ENCODE peak calls at places on chromosomes 5 and 9, in six cellular contexts. One of them, this sample, is unnamed.

GRCh38 chr5:167642779-167643517 is 648.5 kb upstream of the WWC1 start:
- DNase-seq in HCT116: no peak
- DNase-seq in neural progenitor cell: no peak
- DNase-seq in prostate gland: no peak
- DNase-seq in psoas muscle: no peak
- DNase-seq in heart left ventricle: no peak
- DNase-seq in this sample: no peak

GRCh38 chr5:149776376-149777305 is 46.5 kb downstream of the PPARGC1B start:
- DNase-seq in heart left ventricle: peak; percentile 34
- DNase-seq in HCT116: no peak
- DNase-seq in prostate gland: peak; percentile 40
- DNase-seq in psoas muscle: no peak
- DNase-seq in neural progenitor cell: no peak
- DNase-seq in this sample: no peak

GRCh38 chr9:70901013-70901412 is 220.4 kb downstream of the TRPM3 start:
- DNase-seq in neural progenitor cell: no peak
- DNase-seq in psoas muscle: no peak
- DNase-seq in HCT116: no peak
- DNase-seq in prostate gland: no peak
- DNase-seq in heart left ventricle: no peak
- DNase-seq in this sample: no peak

GRCh38 chr5:79878721-79879336 is 112.2 kb downstream of the MTX3 start:
- DNase-seq in prostate gland: no peak
- DNase-seq in HCT116: peak; percentile 31
- DNase-seq in psoas muscle: no peak
- DNase-seq in neural progenitor cell: peak; percentile 48
- DNase-seq in heart left ventricle: no peak
- DNase-seq in this sample: no peak

GRCh38 chr9:127224178-127224882 is 40.2 kb upstream of the GARNL3 start:
- DNase-seq in neural progenitor cell: peak; percentile 97
- DNase-seq in psoas muscle: peak; percentile 96
- DNase-seq in prostate gland: peak; percentile 93
- DNase-seq in heart left ventricle: peak; percentile 95
- DNase-seq in HCT116: peak; percentile 85
- DNase-seq in this sample: peak; percentile 96

GRCh38 chr9:137679695-137680305 is 61.0 kb downstream of the EHMT1 start:
- DNase-seq in prostate gland: no peak
- DNase-seq in heart left ventricle: no peak
- DNase-seq in HCT116: no peak
- DNase-seq in psoas muscle: no peak
- DNase-seq in neural progenitor cell: no peak
- DNase-seq in this sample: no peak

GRCh38 chr5:170151105-170151831 is 45.6 kb downstream of the FOXI1 start:
- DNase-seq in psoas muscle: no peak
- DNase-seq in HCT116: peak; percentile 57
- DNase-seq in prostate gland: peak; percentile 78
- DNase-seq in heart left ventricle: peak; percentile 73
- DNase-seq in neural progenitor cell: no peak
- DNase-seq in this sample: no peak

GRCh38 chr9:122498883-122499288 is 11.7 kb upstream of the OR1J2 start:
- DNase-seq in psoas muscle: no peak
- DNase-seq in HCT116: peak; percentile 29
- DNase-seq in neural progenitor cell: peak; percentile 24
- DNase-seq in prostate gland: peak; percentile 57
- DNase-seq in heart left ventricle: no peak
- DNase-seq in this sample: no peak

GRCh38 chr9:38423939-38424843 is at the start of gene IGFBPL1:
- DNase-seq in psoas muscle: no peak
- DNase-seq in heart left ventricle: no peak
- DNase-seq in neural progenitor cell: peak; percentile 88
- DNase-seq in prostate gland: no peak
- DNase-seq in HCT116: no peak
- DNase-seq in this sample: no peak

GRCh38 chr5:6544561-6544935 is 88.3 kb downstream of the NSUN2 start:
- DNase-seq in neural progenitor cell: no peak
- DNase-seq in prostate gland: no peak
- DNase-seq in HCT116: no peak
- DNase-seq in heart left ventricle: no peak
- DNase-seq in psoas muscle: no peak
- DNase-seq in this sample: no peak

GRCh38 chr5:125274938-125275759 is 528.7 kb upstream of the ZNF608 start:
- DNase-seq in HCT116: no peak
- DNase-seq in neural progenitor cell: no peak
- DNase-seq in prostate gland: no peak
- DNase-seq in heart left ventricle: no peak
- DNase-seq in psoas muscle: no peak
- DNase-seq in this sample: no peak

GRCh38 chr9:122158202-122158601 is 1.4 kb downstream of the NDUFA8 start:
- DNase-seq in psoas muscle: no peak
- DNase-seq in neural progenitor cell: peak; percentile 55
- DNase-seq in HCT116: peak; percentile 70
- DNase-seq in prostate gland: no peak
- DNase-seq in heart left ventricle: peak; percentile 36
- DNase-seq in this sample: no peak

GRCh38 chr9:127938298-127938690 is 640 bp upstream of the DPM2 start:
- DNase-seq in prostate gland: no peak
- DNase-seq in HCT116: no peak
- DNase-seq in heart left ventricle: peak; percentile 37
- DNase-seq in neural progenitor cell: no peak
- DNase-seq in psoas muscle: no peak
- DNase-seq in this sample: peak; percentile 30

GRCh38 chr5:128081111-128081865 is 2.3 kb upstream of the SLC12A2 start:
- DNase-seq in HCT116: peak; percentile 24
- DNase-seq in neural progenitor cell: peak; percentile 6
- DNase-seq in prostate gland: no peak
- DNase-seq in psoas muscle: no peak
- DNase-seq in heart left ventricle: no peak
- DNase-seq in this sample: no peak

GRCh38 chr5:173477320-173478055 is 139.0 kb downstream of the BOD1 start:
- DNase-seq in psoas muscle: no peak
- DNase-seq in neural progenitor cell: no peak
- DNase-seq in HCT116: no peak
- DNase-seq in heart left ventricle: no peak
- DNase-seq in prostate gland: no peak
- DNase-seq in this sample: no peak

GRCh38 chr5:9927106-9927505 is 297.0 kb upstream of the TAS2R1 start:
- DNase-seq in neural progenitor cell: peak; percentile 45
- DNase-seq in prostate gland: no peak
- DNase-seq in heart left ventricle: no peak
- DNase-seq in HCT116: no peak
- DNase-seq in psoas muscle: no peak
- DNase-seq in this sample: no peak

GRCh38 chr5:36606437-36607113 is at the start of gene SLC1A3:
- DNase-seq in prostate gland: peak; percentile 74
- DNase-seq in HCT116: peak; percentile 74
- DNase-seq in neural progenitor cell: peak; percentile 85
- DNase-seq in heart left ventricle: peak; percentile 54
- DNase-seq in psoas muscle: peak; percentile 69
- DNase-seq in this sample: peak; percentile 54

GRCh38 chr5:154728884-154729283 is 26.3 kb upstream of the LARP1 start:
- DNase-seq in heart left ventricle: no peak
- DNase-seq in neural progenitor cell: no peak
- DNase-seq in prostate gland: no peak
- DNase-seq in psoas muscle: no peak
- DNase-seq in HCT116: no peak
- DNase-seq in this sample: no peak

GRCh38 chr5:116944171-116944570 is 369.5 kb upstream of the SEMA6A start:
- DNase-seq in prostate gland: peak; percentile 37
- DNase-seq in heart left ventricle: no peak
- DNase-seq in psoas muscle: no peak
- DNase-seq in HCT116: no peak
- DNase-seq in neural progenitor cell: peak; percentile 9
- DNase-seq in this sample: no peak

GRCh38 chr5:81425569-81425968 is 31.6 kb upstream of the ACOT12 start:
- DNase-seq in neural progenitor cell: peak; percentile 55
- DNase-seq in psoas muscle: no peak
- DNase-seq in HCT116: peak; percentile 28
- DNase-seq in prostate gland: no peak
- DNase-seq in heart left ventricle: no peak
- DNase-seq in this sample: no peak

GRCh38 chr9:24413651-24414050 is 132.0 kb downstream of the IZUMO3 start:
- DNase-seq in prostate gland: no peak
- DNase-seq in HCT116: no peak
- DNase-seq in heart left ventricle: no peak
- DNase-seq in neural progenitor cell: no peak
- DNase-seq in psoas muscle: no peak
- DNase-seq in this sample: no peak

GRCh38 chr5:123819401-123819800 is 307.4 kb downstream of the CSNK1G3 start:
- DNase-seq in heart left ventricle: no peak
- DNase-seq in neural progenitor cell: no peak
- DNase-seq in HCT116: no peak
- DNase-seq in prostate gland: no peak
- DNase-seq in psoas muscle: no peak
- DNase-seq in this sample: no peak

GRCh38 chr9:7097785-7098420 is 340.1 kb downstream of the KDM4C start:
- DNase-seq in neural progenitor cell: no peak
- DNase-seq in psoas muscle: no peak
- DNase-seq in prostate gland: no peak
- DNase-seq in heart left ventricle: no peak
- DNase-seq in HCT116: no peak
- DNase-seq in this sample: no peak

GRCh38 chr9:111974092-111974681 is 77.6 kb downstream of the UGCG start:
- DNase-seq in psoas muscle: no peak
- DNase-seq in HCT116: no peak
- DNase-seq in heart left ventricle: no peak
- DNase-seq in prostate gland: no peak
- DNase-seq in neural progenitor cell: no peak
- DNase-seq in this sample: peak; percentile 44

GRCh38 chr9:92964607-92964975 is 17.3 kb downstream of the FGD3 start:
- DNase-seq in neural progenitor cell: no peak
- DNase-seq in heart left ventricle: no peak
- DNase-seq in HCT116: no peak
- DNase-seq in prostate gland: no peak
- DNase-seq in psoas muscle: no peak
- DNase-seq in this sample: peak; percentile 62

GRCh38 chr5:33170414-33170813 is 270.4 kb upstream of the TARS1 start:
- DNase-seq in neural progenitor cell: peak; percentile 9
- DNase-seq in prostate gland: no peak
- DNase-seq in heart left ventricle: no peak
- DNase-seq in HCT116: no peak
- DNase-seq in psoas muscle: no peak
- DNase-seq in this sample: no peak

GRCh38 chr9:124541824-124542223 is 34.6 kb upstream of the NR5A1 start:
- DNase-seq in HCT116: no peak
- DNase-seq in prostate gland: no peak
- DNase-seq in neural progenitor cell: no peak
- DNase-seq in heart left ventricle: no peak
- DNase-seq in psoas muscle: no peak
- DNase-seq in this sample: no peak

GRCh38 chr5:43033845-43034590 is 6.1 kb downstream of the ANXA2R start:
- DNase-seq in neural progenitor cell: peak; percentile 24
- DNase-seq in heart left ventricle: no peak
- DNase-seq in prostate gland: no peak
- DNase-seq in psoas muscle: no peak
- DNase-seq in HCT116: no peak
- DNase-seq in this sample: no peak
- H3K4me3 ChIP-seq in neural progenitor cell: no peak overlapping the region
- H3K4me3 ChIP-seq in heart left ventricle: peak overlapping the region; percentile 13
- H3K4me3 ChIP-seq in prostate gland: no peak overlapping the region
- H3K4me3 ChIP-seq in psoas muscle: peak overlapping the region; percentile 40
- H3K4me3 ChIP-seq in HCT116: no peak overlapping the region
- H3K4me3 ChIP-seq in this sample: no peak overlapping the region

GRCh38 chr5:145903862-145904261 is 31.0 kb upstream of the GRXCR2 start:
- DNase-seq in prostate gland: no peak
- DNase-seq in psoas muscle: no peak
- DNase-seq in heart left ventricle: no peak
- DNase-seq in HCT116: no peak
- DNase-seq in neural progenitor cell: no peak
- DNase-seq in this sample: no peak

GRCh38 chr5:145902421-145902820 is 29.6 kb upstream of the GRXCR2 start:
- DNase-seq in neural progenitor cell: no peak
- DNase-seq in psoas muscle: no peak
- DNase-seq in prostate gland: peak; percentile 21
- DNase-seq in heart left ventricle: no peak
- DNase-seq in HCT116: no peak
- DNase-seq in this sample: no peak

GRCh38 chr5:145904743-145905142 is 31.6 kb upstream of the SH3RF2 start:
- DNase-seq in heart left ventricle: no peak
- DNase-seq in prostate gland: no peak
- DNase-seq in neural progenitor cell: no peak
- DNase-seq in HCT116: no peak
- DNase-seq in psoas muscle: no peak
- DNase-seq in this sample: no peak

GRCh38 chr5:145906401-145906800 is 30.0 kb upstream of the SH3RF2 start:
- DNase-seq in psoas muscle: no peak
- DNase-seq in prostate gland: no peak
- DNase-seq in heart left ventricle: no peak
- DNase-seq in neural progenitor cell: no peak
- DNase-seq in HCT116: no peak
- DNase-seq in this sample: no peak

GRCh38 chr5:145903113-145903512 is 30.3 kb upstream of the GRXCR2 start:
- DNase-seq in prostate gland: no peak
- DNase-seq in neural progenitor cell: no peak
- DNase-seq in HCT116: peak; percentile 21
- DNase-seq in heart left ventricle: no peak
- DNase-seq in psoas muscle: no peak
- DNase-seq in this sample: no peak
- TF ChIP-seq CTCF in prostate gland: no peak
- TF ChIP-seq CTCF in neural progenitor cell: no peak
- TF ChIP-seq CTCF in HCT116: peak; percentile 53
- TF ChIP-seq CTCF in heart left ventricle: no peak
- TF ChIP-seq CTCF in psoas muscle: no peak
- TF ChIP-seq CTCF in this sample: peak; percentile 5

GRCh38 chr9:134393582-134394280 is 67.5 kb downstream of the RXRA start:
- DNase-seq in HCT116: no peak
- DNase-seq in psoas muscle: no peak
- DNase-seq in heart left ventricle: no peak
- DNase-seq in neural progenitor cell: no peak
- DNase-seq in prostate gland: no peak
- DNase-seq in this sample: no peak
- H3K4me1 ChIP-seq in HCT116: no peaks in the 10 kb centered on the region
- H3K4me1 ChIP-seq in psoas muscle: peaks cover 84% of the 10 kb centered on the region
- H3K4me1 ChIP-seq in heart left ventricle: peaks cover 61% of the 10 kb centered on the region
- H3K4me1 ChIP-seq in neural progenitor cell: no peaks in the 10 kb centered on the region
- H3K4me1 ChIP-seq in prostate gland: peaks cover 24% of the 10 kb centered on the region
- H3K4me1 ChIP-seq in this sample: peaks cover 45% of the 10 kb centered on the region

DNA sequence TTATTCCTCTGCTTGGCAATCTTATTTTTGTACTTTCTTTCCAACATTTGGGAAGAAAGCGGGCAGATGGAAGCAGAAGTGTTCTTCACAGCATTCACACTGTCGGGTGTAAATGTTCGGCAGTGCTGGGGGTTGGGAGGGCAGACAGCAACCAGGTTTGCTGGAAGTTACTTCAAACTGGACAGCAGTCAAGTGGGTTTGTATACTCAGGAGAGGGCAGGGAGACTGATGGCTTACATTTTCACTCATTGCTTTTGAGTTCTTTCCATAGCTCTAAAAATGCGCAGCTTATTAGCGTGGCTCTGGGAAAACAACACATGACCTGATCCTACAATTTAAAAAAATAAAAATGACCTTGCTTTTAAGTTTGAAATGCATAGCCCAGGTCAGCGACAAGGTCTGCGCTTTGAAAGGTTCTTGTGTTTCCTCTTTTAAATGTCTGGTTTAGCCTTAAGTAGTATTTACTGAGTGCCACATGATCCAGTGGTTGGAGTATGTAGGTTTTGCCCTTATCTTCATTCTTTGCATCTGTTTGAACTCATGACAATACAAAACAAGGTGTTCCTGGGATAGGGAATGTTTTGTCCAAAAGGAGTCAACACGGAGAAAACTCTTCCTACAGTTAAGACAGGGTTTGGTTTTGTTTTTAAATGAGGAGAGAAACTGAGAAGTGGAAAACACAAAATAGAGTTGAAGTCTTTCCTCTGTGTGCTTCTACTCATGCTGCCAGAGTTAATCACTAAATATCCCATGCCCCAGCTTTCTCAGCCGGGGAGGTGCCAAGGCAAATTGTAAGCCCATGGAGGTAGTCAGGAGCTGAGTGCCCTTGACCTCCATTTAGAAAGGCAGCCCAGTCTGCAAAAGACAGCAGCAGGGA is 132.7 kb upstream of the DMRT1 start:
- DNase-seq in heart left ventricle: peak; percentile 53
- DNase-seq in neural progenitor cell: no peak
- DNase-seq in psoas muscle: no peak
- DNase-seq in HCT116: no peak
- DNase-seq in prostate gland: no peak
- DNase-seq in this sample: peak; percentile 80
- H3K4me3 ChIP-seq in heart left ventricle: no peak overlapping the region
- H3K4me3 ChIP-seq in neural progenitor cell: no peak overlapping the region
- H3K4me3 ChIP-seq in psoas muscle: peak overlapping the region; percentile 41
- H3K4me3 ChIP-seq in HCT116: no peak overlapping the region
- H3K4me3 ChIP-seq in prostate gland: peak overlapping the region; percentile 20
- H3K4me3 ChIP-seq in this sample: peak overlapping the region; percentile 38